ENCODE peak calls at places on chromosomes 3 and 15, in eight cellular contexts. U is stimulated activated CD8-positive, alpha-beta memory T cell treated with anti-CD3 and anti-CD28 coated beads, Interleukin-12 subunit alpha, Interleukin-12 subunit beta, amount 100 ng/mL, for 1 hour; D is CD8-positive, alpha-beta memory T cell; A is caudate nucleus; Y is activated naive CD4-positive, alpha-beta T cell treated with Interleukin-2 at 50 U/mL for 16 hours; E is cerebellum; H is epithelial cell of proximal tubule; J is NCI-H2081. T is an unnamed sample.
A peak's percentile ranks its signal among the peaks of the same experiment; 100 is the strongest.

GRCh38 chr15:77784361-77785292 is 151.9 kb upstream of the LINGO1 start:
- DNase-seq in A (no peak), D (no peak), Y (no peak), E (no peak), H (no peak), J (peak; percentile 38), U (no peak), T (peak; percentile 13)

GRCh38 chr15:42547926-42548257 is 701 bp downstream of the LRRC57 start:
- DNase-seq in H (no peak), Y (no peak), A (no peak), E (no peak), U (no peak), J (no peak), D (no peak), T (no peak)

GRCh38 chr15:48392356-48392755 is 61.1 kb downstream of the DUT start:
- DNase-seq in H (no peak), A (no peak), Y (no peak), E (no peak), U (no peak), J (no peak), D (no peak), T (no peak)

GRCh38 chr15:57947781-57948180 is 117.7 kb downstream of the ALDH1A2 start:
- DNase-seq in Y (no peak), H (no peak), U (no peak), A (no peak), E (no peak), J (no peak), D (no peak), T (no peak)

GRCh38 chr3:175349181-175349580 is 490.0 kb downstream of the NAALADL2 start:
- DNase-seq in A (no peak), E (no peak), Y (no peak), H (no peak), U (no peak), J (no peak), D (no peak), T (no peak)

GRCh38 chr15:79089331-79089889 is 1.2 kb downstream of the RASGRF1 start:
- DNase-seq in D (no peak), A (no peak), U (no peak), E (peak; percentile 59), Y (no peak), H (no peak), J (no peak), T (no peak)

GRCh38 chr3:16498130-16498890 is 15.2 kb downstream of the RFTN1 start:
- DNase-seq in H (no peak), D (no peak), J (no peak), A (no peak), E (no peak), U (no peak), Y (no peak), T (no peak)

GRCh38 chr3:192434186-192434585 is 293.2 kb downstream of the FGF12 start:
- DNase-seq in U (no peak), J (no peak), A (no peak), H (no peak), Y (no peak), D (no peak), E (no peak), T (no peak)

GRCh38 chr15:58146734-58147133 is 8.6 kb downstream of the AQP9 start:
- DNase-seq in A (no peak), U (no peak), Y (no peak), J (no peak), D (no peak), H (peak; percentile 96), E (no peak), T (no peak)

GRCh38 chr15:26355671-26356070 is 417.2 kb downstream of the GABRB3 start:
- DNase-seq in A (no peak), H (no peak), D (no peak), U (no peak), E (no peak), Y (no peak), J (peak; percentile 5), T (no peak)

GRCh38 chr3:105502333-105502732 is 135.6 kb downstream of the ALCAM start:
- DNase-seq in A (no peak), H (no peak), E (no peak), D (no peak), Y (no peak), U (no peak), J (peak; percentile 36), T (no peak)

GRCh38 chr3:51712020-51712385 is 5.1 kb downstream of the GRM2 start:
- DNase-seq in A (no peak), U (no peak), H (no peak), J (no peak), Y (no peak), E (no peak), D (no peak), T (no peak)

GRCh38 chr3:57749542-57749941 is 6.6 kb upstream of the SLMAP start:
- DNase-seq in U (no peak), H (no peak), E (no peak), D (no peak), A (no peak), J (no peak), Y (no peak), T (no peak)

GRCh38 chr3:108131105-108131794 is 40.4 kb upstream of the CD47 start:
- DNase-seq in H (peak; percentile 87), J (no peak), Y (no peak), D (no peak), E (no peak), U (no peak), A (no peak), T (no peak)

GRCh38 chr3:186451371-186451770 is 89.3 kb upstream of the DGKG start:
- DNase-seq in A (no peak), Y (no peak), D (no peak), J (no peak), U (no peak), E (no peak), H (no peak), T (no peak)

GRCh38 chr15:42355291-42355690 is 4.0 kb upstream of the CAPN3 start:
- DNase-seq in D (no peak), J (no peak), A (no peak), Y (no peak), U (no peak), H (no peak), E (no peak), T (no peak)

GRCh38 chr3:74352166-74352565 is 262.3 kb downstream of the CNTN3 start:
- DNase-seq in E (no peak), J (no peak), H (no peak), Y (no peak), D (no peak), A (no peak), U (no peak), T (no peak)

GRCh38 chr3:65356331-65357286 is 668.8 kb upstream of the ADAMTS9 start:
- DNase-seq in H (no peak), Y (no peak), J (no peak), E (no peak), A (no peak), D (no peak), U (no peak), T (no peak)

GRCh38 chr3:47405820-47406761 is 25.3 kb downstream of the PTPN23 start:
- DNase-seq in J (no peak), U (no peak), Y (no peak), D (no peak), H (no peak), E (no peak), A (no peak), T (no peak)

GRCh38 chr3:128569756-128570155 is 76.8 kb upstream of the GATA2 start:
- DNase-seq in J (no peak), E (no peak), A (no peak), Y (no peak), U (no peak), D (no peak), H (no peak), T (no peak)

GRCh38 chr3:159443266-159443665 is 545.4 kb upstream of the IL12A start:
- DNase-seq in A (no peak), D (no peak), E (no peak), U (no peak), H (no peak), J (no peak), Y (no peak), T (no peak)

GRCh38 chr3:58536501-58537411 is at the start of gene ACOX2:
- DNase-seq in H (no peak), Y (no peak), E (peak; percentile 54), J (no peak), D (no peak), U (no peak), A (no peak), T (no peak)

GRCh38 chr3:180534828-180535227 is 67.1 kb upstream of the TTC14 start:
- DNase-seq in A (no peak), U (no peak), H (no peak), J (no peak), E (no peak), D (no peak), Y (no peak), T (no peak)

GRCh38 chr3:28700728-28701127 is 352.1 kb upstream of the AZI2 start:
- DNase-seq in H (no peak), U (no peak), J (no peak), Y (no peak), A (no peak), E (no peak), D (no peak), T (no peak)

GRCh38 chr15:90957105-90957790 is 2.6 kb downstream of the RCCD1 start:
- DNase-seq in E (peak; percentile 39), U (no peak), D (no peak), J (no peak), Y (no peak), A (no peak), H (no peak), T (no peak)

GRCh38 chr3:45566205-45566604 is 28.3 kb upstream of the LIMD1 start:
- DNase-seq in A (no peak), D (no peak), J (no peak), H (no peak), Y (no peak), E (no peak), U (no peak), T (no peak)

GRCh38 chr3:157865449-157865862 is 240.8 kb downstream of the SHOX2 start:
- DNase-seq in A (no peak), J (peak; percentile 31), D (peak; percentile 3), Y (peak; percentile 16), H (no peak), U (no peak), E (no peak), T (peak; percentile 35)

GRCh38 chr3:29178809-29179793 is 101.8 kb upstream of the RBMS3 start:
- DNase-seq in J (no peak), E (no peak), U (no peak), D (no peak), Y (no peak), A (no peak), H (no peak), T (no peak)

GRCh38 chr15:36594556-36595090 is 15.2 kb downstream of the CDIN1 start:
- DNase-seq in E (no peak), J (no peak), H (no peak), U (no peak), Y (no peak), A (no peak), D (no peak), T (no peak)

GRCh38 chr3:33044676-33045075 is 52.3 kb downstream of the GLB1 start:
- DNase-seq in Y (no peak), H (no peak), U (no peak), E (no peak), A (no peak), D (no peak), J (no peak), T (no peak)

GRCh38 chr15:92899910-92900711 is at the start of gene CHD2:
- DNase-seq in E (peak; percentile 80), Y (peak; percentile 68), A (no peak), J (peak; percentile 86), U (no peak), D (peak; percentile 61), H (no peak), T (peak; percentile 95)

GRCh38 chr3:11567516-11568467 is 75.9 kb downstream of the VGLL4 start:
- DNase-seq in D (no peak), U (no peak), A (no peak), J (no peak), H (no peak), E (no peak), Y (no peak), T (peak; percentile 89)

GRCh38 chr3:33218072-33218445 is 551 bp downstream of the SUSD5 start:
- DNase-seq in Y (no peak), E (no peak), D (no peak), U (no peak), H (no peak), A (no peak), J (no peak), T (no peak)

GRCh38 chr3:187403768-187404270 is 35.6 kb downstream of the RTP4 start:
- DNase-seq in J (no peak), E (no peak), Y (no peak), A (no peak), D (no peak), U (no peak), H (peak; percentile 100), T (peak; percentile 80)